ENCODE peak calls at places on chromosomes 7 and 10, in five cellular contexts. U, W, L, C and K are unnamed samples.

GRCh38 chr10:30330512-30331168 is 18.4 kb downstream of the MTPAP start:
- DNase-seq in U (no peak), W (no peak), L (no peak), C (no peak), K (no peak)

GRCh38 chr7:157136372-157136771 is 2.4 kb upstream of the UBE3C start:
- DNase-seq in U (no peak), W (no peak), L (no peak), C (peak; percentile 86), K (peak; percentile 21)

GRCh38 chr7:140876519-140877248 is 48.0 kb downstream of the BRAF start:
- DNase-seq in U (no peak), W (no peak), L (no peak), C (peak; percentile 80), K (peak; percentile 24)

GRCh38 chr7:19558527-19558926 is 150.3 kb downstream of the POLR1F start:
- DNase-seq in U (no peak), W (no peak), L (no peak), C (peak; percentile 81), K (no peak)

GRCh38 chr10:105185101-105185500 is 544.0 kb downstream of the SORCS3 start:
- DNase-seq in U (no peak), W (no peak), L (no peak), C (peak; percentile 5), K (no peak)

GRCh38 chr10:11197266-11197712 is 179.6 kb downstream of the CELF2 start:
- DNase-seq in U (no peak), W (no peak), L (peak; percentile 45), C (no peak), K (no peak)

GRCh38 chr7:91683823-91684222 is 196.7 kb downstream of the MTERF1 start:
- DNase-seq in U (no peak), W (no peak), L (peak; percentile 32), C (peak; percentile 41), K (no peak)

GRCh38 chr7:132154695-132155471 is 421.4 kb downstream of the PLXNA4 start:
- DNase-seq in U (no peak), W (no peak), L (no peak), C (no peak), K (no peak)

GRCh38 chr10:3782456-3783312 is 2.3 kb downstream of the KLF6 start:
- DNase-seq in U (peak; percentile 84), W (no peak), L (peak; percentile 78), C (peak; percentile 94), K (peak; percentile 81)

GRCh38 chr10:35735412-35735811 is 93.3 kb upstream of the FZD8 start:
- DNase-seq in U (no peak), W (no peak), L (no peak), C (peak; percentile 8), K (no peak)

GRCh38 chr10:12051241-12051640 is 8.6 kb upstream of the UPF2 start:
- DNase-seq in U (no peak), W (no peak), L (no peak), C (no peak), K (no peak)

GRCh38 chr7:100575206-100575631 is 1.5 kb upstream of the SAP25 start:
- DNase-seq in U (no peak), W (no peak), L (no peak), C (no peak), K (no peak)

GRCh38 chr7:128302110-128302509 is 41.6 kb downstream of the RBM28 start:
- DNase-seq in U (no peak), W (no peak), L (peak; percentile 34), C (no peak), K (no peak)

GRCh38 chr7:141409911-141410329 is 141.3 kb upstream of the AGK start:
- DNase-seq in U (no peak), W (no peak), L (no peak), C (no peak), K (no peak)

GRCh38 chr10:66799474-66799873 is 126.4 kb upstream of the LRRTM3 start:
- DNase-seq in U (no peak), W (no peak), L (no peak), C (no peak), K (no peak)

GRCh38 chr7:156236181-156236889 is 404.2 kb upstream of the RNF32 start:
- DNase-seq in U (peak; percentile 48), W (no peak), L (no peak), C (no peak), K (no peak)

GRCh38 chr10:93376372-93377296 is 105.5 kb downstream of the MYOF start:
- DNase-seq in U (peak; percentile 82), W (no peak), L (peak; percentile 41), C (peak; percentile 89), K (peak; percentile 84)

GRCh38 chr7:2715341-2716231 is 27.6 kb downstream of the AMZ1 start:
- DNase-seq in U (no peak), W (no peak), L (no peak), C (no peak), K (no peak)

GRCh38 chr7:93977551-93977950 is 26.6 kb downstream of the BET1 start:
- DNase-seq in U (no peak), W (no peak), L (no peak), C (no peak), K (no peak)

GRCh38 chr7:411677-412312 is 107.9 kb downstream of the PDGFA start:
- DNase-seq in U (peak; percentile 43), W (no peak), L (no peak), C (no peak), K (no peak)

GRCh38 chr10:91010952-91011351 is 90.1 kb upstream of the ANKRD1 start:
- DNase-seq in U (no peak), W (no peak), L (no peak), C (no peak), K (no peak)

GRCh38 chr10:67621834-67622233 is 74.2 kb downstream of the CTNNA3 start:
- DNase-seq in U (no peak), W (no peak), L (no peak), C (no peak), K (no peak)

GRCh38 chr7:96670338-96671289 is 39.0 kb downstream of the SEM1 start:
- DNase-seq in U (no peak), W (no peak), L (no peak), C (no peak), K (no peak)

DNA sequence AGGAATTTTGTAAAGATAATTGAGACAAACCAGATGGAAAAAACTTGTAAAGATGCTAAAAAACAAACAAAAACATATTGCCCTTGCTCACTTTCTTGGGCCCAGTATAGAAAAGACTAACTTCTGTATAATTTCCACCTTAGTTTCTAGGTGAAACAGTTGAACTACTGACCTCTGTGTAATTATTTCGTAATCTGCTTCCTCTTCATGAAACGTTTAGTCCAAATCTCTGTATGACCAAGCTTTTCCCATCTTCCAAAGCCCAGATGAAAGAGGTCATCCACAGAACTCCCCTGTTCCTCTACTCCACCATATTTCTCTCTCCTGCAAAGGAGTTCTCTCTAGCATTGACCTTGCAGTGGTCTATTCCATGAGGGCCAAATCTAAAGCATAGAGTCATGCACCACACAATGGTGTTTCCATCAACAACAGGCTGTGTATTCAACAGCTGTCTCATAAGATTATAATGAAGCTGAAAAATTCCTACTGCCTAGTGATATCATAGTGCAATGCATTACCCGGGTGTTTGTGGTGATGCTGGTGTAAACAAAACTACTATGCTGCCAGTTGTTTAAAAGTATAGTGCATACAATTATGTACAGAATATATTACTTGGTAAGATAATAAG is 647.6 kb downstream of the TNS3 start:
- DNase-seq in U (no peak), W (no peak), L (no peak), C (no peak), K (no peak)
- TF ChIP-seq CTCF in U (no peak), W (no peak), L (no peak), C (no peak), K (no peak)

DNA sequence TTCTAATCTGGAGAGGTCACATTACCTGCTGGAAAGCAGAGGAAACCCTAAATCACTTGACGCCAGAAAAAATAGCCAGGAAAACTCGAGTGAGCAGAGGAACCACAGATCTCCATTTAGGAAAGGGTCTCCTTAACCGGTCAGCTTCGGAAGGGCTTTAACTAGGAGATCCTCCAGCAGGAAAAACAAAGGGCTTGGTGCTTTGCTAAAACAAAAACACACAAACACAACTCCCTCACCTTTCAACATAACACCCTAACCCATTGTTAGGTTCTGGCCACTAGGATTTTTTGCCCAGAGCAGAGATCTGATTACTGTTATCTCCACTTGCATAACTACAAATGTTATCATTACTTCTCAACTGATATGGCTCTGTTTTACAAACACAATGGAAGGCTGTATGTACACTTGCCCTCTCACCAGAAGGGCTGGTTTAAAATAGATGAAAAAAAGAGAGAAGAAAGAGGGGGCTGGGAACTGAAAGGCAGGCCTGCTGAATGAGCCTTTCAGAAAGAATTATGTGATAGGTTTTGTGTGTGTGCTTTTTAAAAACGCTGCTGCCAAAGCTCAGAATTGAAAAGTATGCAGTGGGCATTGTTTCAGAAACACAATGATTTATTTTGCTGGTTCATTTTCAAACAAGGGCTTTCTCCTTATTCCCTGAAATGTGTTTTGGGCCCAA is 161.5 kb downstream of the FGFR2 start:
- DNase-seq in U (no peak), W (no peak), L (no peak), C (no peak), K (no peak)
- TF ChIP-seq CTCF in U (no peak), W (no peak), L (no peak), C (no peak), K (no peak)

GRCh38 chr10:108817125-108817524 is 1106.2 kb downstream of the XPNPEP1 start:
- DNase-seq in U (no peak), W (no peak), L (no peak), C (no peak), K (no peak)
- TF ChIP-seq CTCF in U (no peak), W (no peak), L (no peak), C (no peak), K (no peak)

GRCh38 chr7:35694784-35695627 is at the start of gene HERPUD2:
- DNase-seq in U (peak; percentile 95), W (peak; percentile 89), L (peak; percentile 95), C (peak; percentile 93), K (peak; percentile 52)
- TF ChIP-seq CTCF in U (no peak), W (no peak), L (no peak), C (no peak), K (peak; percentile 12)

DNA sequence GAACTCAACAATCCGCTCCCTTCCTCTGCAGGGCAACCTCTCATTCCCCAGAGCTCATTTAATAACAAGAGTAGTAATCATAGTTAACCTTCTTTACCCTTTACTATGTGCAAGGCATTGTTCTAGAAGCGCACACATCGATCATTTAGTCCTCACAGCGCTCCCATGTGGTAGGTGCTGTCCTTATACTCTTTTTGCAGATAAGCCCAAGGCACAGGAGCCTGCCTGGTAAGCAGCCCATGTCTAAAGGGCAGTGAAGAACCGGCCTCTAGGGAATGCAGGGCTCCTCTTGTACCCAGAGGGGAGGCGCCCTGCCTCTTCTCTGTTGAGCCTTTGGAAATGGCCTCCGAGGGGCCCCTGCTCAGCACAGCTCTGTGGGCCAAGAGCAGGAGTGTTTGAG is 14.3 kb downstream of the CHST3 start:
- DNase-seq in U (peak; percentile 61), W (no peak), L (no peak), C (no peak), K (no peak)
- TF ChIP-seq CTCF in U (no peak), W (no peak), L (no peak), C (peak; percentile 22), K (no peak)

DNA sequence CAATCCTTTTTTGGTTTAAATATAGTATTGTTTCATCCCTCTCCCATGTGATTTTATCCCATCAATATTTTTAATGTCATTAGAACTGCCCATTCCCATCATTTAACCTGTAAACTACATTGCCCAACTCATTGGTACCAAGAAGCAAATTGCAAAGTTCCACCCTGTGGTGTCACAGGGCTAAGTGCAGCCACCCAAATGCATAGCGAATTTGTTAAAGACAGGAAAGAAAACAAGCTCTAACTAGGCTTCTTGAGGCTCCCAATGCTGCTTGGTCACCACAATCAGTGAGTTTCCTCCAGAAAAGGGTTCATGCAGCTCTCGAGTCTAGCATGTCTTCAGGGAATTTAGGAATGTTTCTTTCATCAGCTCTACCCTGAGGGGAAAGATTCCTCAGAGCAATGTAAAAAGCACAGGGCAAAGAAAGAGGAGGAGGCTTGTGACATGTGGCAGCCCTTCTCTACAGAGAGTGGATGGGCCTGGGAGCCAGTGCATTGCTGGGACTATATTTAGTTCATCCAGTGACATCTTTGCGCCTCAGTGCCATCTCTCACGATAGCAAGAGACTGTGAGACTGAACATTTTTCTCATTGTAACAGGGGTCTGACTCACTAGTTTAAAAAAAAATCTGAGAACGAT is 58.1 kb downstream of the CAV1 start:
- DNase-seq in U (peak; percentile 73), W (no peak), L (peak; percentile 62), C (peak; percentile 61), K (peak; percentile 96)
- TF ChIP-seq CTCF in U (no peak), W (no peak), L (no peak), C (no peak), K (no peak)